ENCODE peak calls at places on chromosomes 7 and 10, in four cellular contexts. B is T-helper 1 cell; Q is stimulated activated CD4-positive, alpha-beta T cell treated with anti-CD3 and anti-CD28 coated beads, Interleukin-4, amount 100 ng/mL, for 1 hour; T is NCI-H1930. G is an unnamed sample.

GRCh38 chr7:74372511-74373111 is 81.1 kb upstream of the GTF2IRD1 start:
- DNase-seq in B (no peak), Q (no peak), T (no peak), G (no peak)

GRCh38 chr7:81884817-81885216 is 115.0 kb upstream of the HGF start:
- DNase-seq in B (no peak), Q (no peak), T (no peak), G (no peak)

GRCh38 chr10:22805304-22805703 is 90.9 kb upstream of the PIP4K2A start:
- DNase-seq in B (no peak), Q (no peak), T (no peak), G (no peak)

GRCh38 chr10:71763352-71764127 is 9.8 kb downstream of the VSIR start:
- DNase-seq in B (no peak), Q (no peak), T (no peak), G (no peak)

GRCh38 chr7:132548489-132549078 is 27.7 kb downstream of the PLXNA4 start:
- DNase-seq in B (no peak), Q (no peak), T (no peak), G (no peak)

GRCh38 chr10:118497227-118497626 is 98.2 kb downstream of the PRLHR start:
- DNase-seq in B (no peak), Q (no peak), T (no peak), G (no peak)

GRCh38 chr10:79063661-79064490 is 4.9 kb upstream of the ZMIZ1 start:
- DNase-seq in B (no peak), Q (no peak), T (no peak), G (no peak)

GRCh38 chr10:61028861-61029361 is 84.9 kb upstream of the RHOBTB1 start:
- DNase-seq in B (no peak), Q (no peak), T (no peak), G (no peak)

GRCh38 chr10:78770167-78771090 is 298.3 kb upstream of the ZMIZ1 start:
- DNase-seq in B (no peak), Q (no peak), T (no peak), G (no peak)

GRCh38 chr7:133429371-133429770 is 176.5 kb downstream of the EXOC4 start:
- DNase-seq in B (no peak), Q (no peak), T (no peak), G (no peak)

GRCh38 chr10:128624656-128625530 is 498.7 kb upstream of the MKI67 start:
- DNase-seq in B (no peak), Q (no peak), T (no peak), G (no peak)